ENCODE peak calls at places on chromosomes 16 and 17, in nine cellular contexts. R is fibroblast of mammary gland; S is stimulated activated CD4-positive, alpha-beta T cell treated with anti-CD3 and anti-CD28 coated beads, Interleukin-2, amount 100 ng/mL, for 48 hours; H is H54; P is SW 1271; M is A549; B is heart right ventricle; Q is tibial artery; T is left ventricle myocardium inferior. F is an unnamed sample.

GRCh38 chr17:79626156-79626890 is 15.5 kb upstream of the RBFOX3 start:
- DNase-seq in B (peak; percentile 1), Q (peak; percentile 46), M (no peak), T (peak; percentile 4), P (no peak), S (no peak), H (no peak), R (no peak), F (no peak)

GRCh38 chr16:83215417-83216001 is 588.7 kb downstream of the CDH13 start:
- DNase-seq in M (peak; percentile 37), R (peak; percentile 41), B (no peak), Q (no peak), S (peak; percentile 62), P (no peak), H (peak; percentile 40), T (no peak), F (no peak)

GRCh38 chr17:17089206-17089550 is 46.9 kb downstream of the MPRIP start:
- DNase-seq in M (no peak), H (no peak), R (no peak), T (no peak), B (no peak), P (no peak), S (no peak), Q (no peak), F (no peak)

GRCh38 chr16:31268891-31269290 is 9.1 kb downstream of the ITGAM start:
- DNase-seq in B (no peak), Q (no peak), H (no peak), S (no peak), M (no peak), T (no peak), P (no peak), R (no peak), F (no peak)

GRCh38 chr16:79088971-79089370 is 511.6 kb downstream of the MAF start:
- DNase-seq in T (no peak), M (no peak), H (no peak), S (no peak), B (no peak), R (no peak), Q (no peak), P (no peak), F (no peak)

GRCh38 chr17:46777943-46778915 is 40.3 kb downstream of the WNT3 start:
- DNase-seq in H (no peak), M (peak; percentile 36), T (no peak), B (no peak), R (no peak), S (no peak), P (no peak), Q (no peak), F (no peak)

GRCh38 chr17:58587713-58588117 is 73.3 kb upstream of the MTMR4 start:
- DNase-seq in Q (peak; percentile 67), T (peak; percentile 42), S (peak; percentile 48), P (peak; percentile 28), H (peak; percentile 69), R (peak; percentile 28), M (peak; percentile 69), B (peak; percentile 40), F (no peak)

GRCh38 chr16:65510241-65510640 is 388.4 kb upstream of the CDH11 start:
- DNase-seq in R (no peak), M (no peak), H (no peak), Q (no peak), P (no peak), T (no peak), S (no peak), B (no peak), F (no peak)

GRCh38 chr17:2701996-2702741 is 9.4 kb downstream of the CLUH start:
- DNase-seq in Q (peak; percentile 51), B (no peak), S (no peak), R (no peak), M (no peak), H (no peak), P (no peak), T (peak; percentile 11), F (no peak)

GRCh38 chr17:41914358-41914766 is 4.4 kb downstream of the ACLY start:
- DNase-seq in B (no peak), R (peak; percentile 92), P (no peak), T (no peak), S (no peak), H (no peak), Q (no peak), M (peak; percentile 73), F (peak; percentile 25)

F was measured in skeletal muscle cell.